ENCODE peak calls at places on chromosome 6, in nine cellular contexts. V is thoracic aorta, K is endodermal cell, B is hepatocyte, I is Peyer's patch, G is left ventricle myocardium inferior, S is tibial artery, R is cardiac muscle cell, A is mammary epithelial cell. X is an unnamed sample.
A peak's percentile ranks its signal among the peaks of the same experiment; 100 is the strongest.

GRCh38 chr6:141403827-141404226 is 728.9 kb upstream of the GJE1 start:
- DNase-seq in V (no peak), K (no peak), B (no peak), I (no peak), G (no peak), S (no peak), R (peak; percentile 56), A (peak; percentile 7), X (no peak)

GRCh38 chr6:98946877-98947410 is 802 bp downstream of the FBXL4 start:
- DNase-seq in V (no peak), K (no peak), B (peak; percentile 36), I (peak; percentile 53), G (no peak), S (peak; percentile 21), R (peak; percentile 9), A (peak; percentile 50), X (peak; percentile 43)

GRCh38 chr6:150078788-150079187 is 9.9 kb upstream of the ULBP3 start:
- DNase-seq in V (no peak), K (no peak), B (no peak), I (no peak), G (no peak), S (no peak), R (peak; percentile 47), A (peak; percentile 72), X (no peak)

GRCh38 chr6:3071568-3071967 is 3.3 kb downstream of the RIPK1 start:
- DNase-seq in V (no peak), K (no peak), B (no peak), I (no peak), G (no peak), S (no peak), R (no peak), A (no peak), X (no peak)

GRCh38 chr6:53629862-53630532 is 35.6 kb downstream of the KLHL31 start:
- DNase-seq in V (no peak), K (no peak), B (no peak), I (no peak), G (no peak), S (no peak), R (no peak), A (no peak), X (no peak)

GRCh38 chr6:11685411-11686093 is 93.1 kb downstream of the ADTRP start:
- DNase-seq in V (no peak), K (no peak), B (peak; percentile 73), I (no peak), G (no peak), S (no peak), R (peak; percentile 41), A (peak; percentile 89), X (no peak)

GRCh38 chr6:219641-220198 is 72.6 kb upstream of the DUSP22 start:
- DNase-seq in V (peak; percentile 31), K (peak; percentile 73), B (peak; percentile 64), I (no peak), G (peak; percentile 64), S (peak; percentile 69), R (peak; percentile 50), A (no peak), X (peak; percentile 95)

GRCh38 chr6:104326173-104327001 is 533.3 kb downstream of the HACE1 start:
- DNase-seq in V (no peak), K (peak; percentile 75), B (no peak), I (no peak), G (no peak), S (peak; percentile 30), R (peak; percentile 88), A (peak; percentile 17), X (no peak)

GRCh38 chr6:140208286-140208685 is 833.8 kb upstream of the CITED2 start:
- DNase-seq in V (no peak), K (no peak), B (no peak), I (no peak), G (no peak), S (no peak), R (no peak), A (no peak), X (no peak)

GRCh38 chr6:143427109-143427817 is 23.2 kb downstream of the ADAT2 start:
- DNase-seq in V (no peak), K (peak; percentile 92), B (peak; percentile 92), I (peak; percentile 77), G (peak; percentile 54), S (peak; percentile 65), R (peak; percentile 86), A (peak; percentile 70), X (peak; percentile 87)

GRCh38 chr6:42046491-42047219 is 3.7 kb upstream of the TAF8 start:
- DNase-seq in V (no peak), K (no peak), B (peak; percentile 37), I (no peak), G (no peak), S (no peak), R (peak; percentile 83), A (peak; percentile 35), X (no peak)

GRCh38 chr6:166029506-166029905 is 138.1 kb downstream of the TBXT start:
- DNase-seq in V (no peak), K (no peak), B (no peak), I (no peak), G (no peak), S (no peak), R (no peak), A (no peak), X (no peak)

GRCh38 chr6:126016591-126016990 is 30.3 kb downstream of the TRMT11 start:
- DNase-seq in V (no peak), K (no peak), B (no peak), I (no peak), G (no peak), S (no peak), R (no peak), A (no peak), X (no peak)
- H3K36me3 ChIP-seq in V (peaks cover 44% of the 10 kb centered on the region), K (peaks cover 76% of the 10 kb centered on the region), B (no peaks in the 10 kb centered on the region), I (no peaks in the 10 kb centered on the region), G (peaks cover 76% of the 10 kb centered on the region), S (peaks cover 88% of the 10 kb centered on the region), R (peaks cover 43% of the 10 kb centered on the region), A (peaks cover 16% of the 10 kb centered on the region), X (no peaks in the 10 kb centered on the region)

GRCh38 chr6:24949020-24949569 is 13.3 kb upstream of the RIPOR2 start:
- DNase-seq in V (no peak), K (no peak), B (no peak), I (no peak), G (no peak), S (no peak), R (no peak), A (no peak), X (no peak)
- H3K4me3 ChIP-seq in V (no peak overlapping the region), K (no peak overlapping the region), B (no peak overlapping the region), I (no peak overlapping the region), G (no peak overlapping the region), S (no peak overlapping the region), R (no peak overlapping the region), A (no peak overlapping the region), X (no peak overlapping the region)

GRCh38 chr6:84763397-84764331 is 734 bp downstream of the TBX18 start:
- DNase-seq in V (peak; percentile 40), K (peak; percentile 77), B (peak; percentile 61), I (no peak), G (peak; percentile 64), S (peak; percentile 78), R (peak; percentile 96), A (peak; percentile 86), X (no peak)
- TF ChIP-seq CTCF in V (no peak), K (no peak), B (no peak), I (no peak), G (no peak), S (peak; percentile 53), R (peak; percentile 29), A (no peak), X (no peak)

DNA sequence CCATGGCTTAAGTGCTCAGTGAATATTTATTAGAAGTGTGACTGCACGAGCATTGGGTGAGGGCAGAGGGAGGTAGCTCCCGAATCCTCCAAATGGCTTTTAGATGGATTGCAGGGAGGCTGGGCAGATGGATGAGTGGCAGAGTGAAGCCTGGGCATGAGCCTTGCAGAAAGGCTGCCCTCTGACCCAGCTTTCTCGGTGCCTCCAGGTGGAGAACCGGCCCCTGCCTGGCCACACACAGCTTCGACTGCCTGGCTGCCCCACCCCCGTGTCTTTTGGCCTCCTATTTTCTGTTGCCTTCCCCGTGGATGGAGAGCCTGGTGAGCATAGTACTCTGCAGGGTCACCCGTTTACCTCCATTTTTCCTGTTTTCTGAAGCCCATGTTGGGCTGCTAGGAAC is 3.4 kb downstream of the VARS2 start:
- DNase-seq in V (no peak), K (no peak), B (no peak), I (no peak), G (no peak), S (no peak), R (no peak), A (no peak), X (no peak)
- H3K36me3 ChIP-seq in V (peaks cover 45% of the 10 kb centered on the region), K (peaks cover 53% of the 10 kb centered on the region), B (no peaks in the 10 kb centered on the region), I (no peaks in the 10 kb centered on the region), G (peaks cover 55% of the 10 kb centered on the region), S (peaks cover 62% of the 10 kb centered on the region), R (peaks cover 10% of the 10 kb centered on the region), A (peaks cover 11% of the 10 kb centered on the region), X (no peaks in the 10 kb centered on the region)

GRCh38 chr6:44228031-44228430 is 4.6 kb downstream of the SLC29A1 start:
- DNase-seq in V (no peak), K (no peak), B (no peak), I (no peak), G (no peak), S (no peak), R (no peak), A (no peak), X (no peak)

GRCh38 chr6:44225579-44226325 is 2.4 kb downstream of the SLC29A1 start:
- DNase-seq in V (no peak), K (peak; percentile 49), B (no peak), I (peak; percentile 21), G (no peak), S (no peak), R (no peak), A (no peak), X (no peak)

GRCh38 chr6:44227138-44227770 is 3.9 kb downstream of the SLC29A1 start:
- DNase-seq in V (no peak), K (peak; percentile 70), B (no peak), I (no peak), G (peak; percentile 35), S (no peak), R (no peak), A (peak; percentile 44), X (no peak)

GRCh38 chr6:44224978-44225330 is 1.6 kb downstream of the SLC29A1 start:
- DNase-seq in V (no peak), K (no peak), B (no peak), I (no peak), G (no peak), S (no peak), R (no peak), A (no peak), X (no peak)

GRCh38 chr6:44226368-44227137 is 3.2 kb downstream of the SLC29A1 start:
- DNase-seq in V (no peak), K (peak; percentile 49), B (no peak), I (no peak), G (peak; percentile 64), S (no peak), R (no peak), A (no peak), X (no peak)
- H3K4me3 ChIP-seq in V (peak overlapping the region; percentile 52), K (no peak overlapping the region), B (no peak overlapping the region), I (peak overlapping the region; percentile 6), G (peak overlapping the region; percentile 88), S (peak overlapping the region; percentile 19), R (no peak overlapping the region), A (no peak overlapping the region), X (no peak overlapping the region)

X was measured in left lung.